ENCODE peak calls at places on chromosomes 7 and 10, in eight cellular contexts. E, I, H, C, F, R, S and V are unnamed samples.

GRCh38 chr10:70984986-70985719 is 96.8 kb upstream of the PCBD1 start:
- DNase-seq in E (no peak), I (no peak), H (no peak), C (no peak), F (no peak), R (no peak), S (no peak), V (no peak)

GRCh38 chr7:100127866-100128601 is 1.3 kb downstream of the MBLAC1 start:
- DNase-seq in E (no peak), I (no peak), H (no peak), C (no peak), F (peak), R (no peak), S (peak), V (no peak)

GRCh38 chr10:113004219-113004618 is 54.2 kb downstream of the TCF7L2 start:
- DNase-seq in E (no peak), I (no peak), H (no peak), C (no peak), F (no peak), R (no peak), S (no peak), V (no peak)

GRCh38 chr7:134320201-134320600 is 3.5 kb upstream of the SLC35B4 start:
- DNase-seq in E (no peak), I (no peak), H (no peak), C (no peak), F (no peak), R (no peak), S (no peak), V (no peak)

GRCh38 chr7:112500619-112501018 is 19.8 kb downstream of the LSMEM1 start:
- DNase-seq in E (no peak), I (no peak), H (no peak), C (no peak), F (peak), R (peak), S (no peak), V (no peak)

GRCh38 chr7:71145906-71146901 is 14.3 kb downstream of the GALNT17 start:
- DNase-seq in E (no peak), I (no peak), H (no peak), C (no peak), F (no peak), R (no peak), S (no peak), V (no peak)

GRCh38 chr7:89623018-89623672 is 531.1 kb upstream of the STEAP1 start:
- DNase-seq in E (peak), I (peak), H (peak), C (no peak), F (peak), R (peak), S (peak), V (peak)

GRCh38 chr7:88314092-88314491 is 7.4 kb upstream of the STEAP4 start:
- DNase-seq in E (no peak), I (peak), H (no peak), C (no peak), F (peak), R (no peak), S (no peak), V (no peak)

GRCh38 chr10:76651148-76651547 is 986.5 kb downstream of the KCNMA1 start:
- DNase-seq in E (no peak), I (no peak), H (no peak), C (no peak), F (no peak), R (no peak), S (no peak), V (no peak)

GRCh38 chr7:142808802-142809583 is 38.2 kb downstream of the PRSS2 start:
- DNase-seq in E (no peak), I (peak), H (no peak), C (peak), F (no peak), R (no peak), S (no peak), V (no peak)

GRCh38 chr7:90766814-90767564 is 170.9 kb downstream of the CDK14 start:
- DNase-seq in E (no peak), I (no peak), H (peak), C (no peak), F (peak), R (peak), S (no peak), V (no peak)

GRCh38 chr7:80622531-80622930 is 15.9 kb upstream of the CD36 start:
- DNase-seq in E (no peak), I (no peak), H (no peak), C (no peak), F (peak), R (no peak), S (no peak), V (no peak)

GRCh38 chr7:47518827-47519226 is 63.1 kb downstream of the TNS3 start:
- DNase-seq in E (no peak), I (no peak), H (no peak), C (no peak), F (no peak), R (no peak), S (no peak), V (no peak)

GRCh38 chr7:101198476-101198875 is 2.4 kb downstream of the MOGAT3 start:
- DNase-seq in E (no peak), I (no peak), H (no peak), C (no peak), F (no peak), R (no peak), S (no peak), V (no peak)

GRCh38 chr7:30717181-30717580 is 34.8 kb upstream of the INMT start:
- DNase-seq in E (no peak), I (no peak), H (no peak), C (no peak), F (no peak), R (peak), S (no peak), V (no peak)

GRCh38 chr7:98872328-98872924 is 2.6 kb upstream of the TMEM130 start:
- DNase-seq in E (no peak), I (no peak), H (no peak), C (no peak), F (peak), R (peak), S (no peak), V (no peak)

GRCh38 chr7:85023066-85023687 is 163.7 kb downstream of the SEMA3D start:
- DNase-seq in E (no peak), I (peak), H (peak), C (peak), F (peak), R (peak), S (peak), V (peak)

GRCh38 chr7:16223963-16224707 is 197.2 kb downstream of the CRPPA start:
- DNase-seq in E (no peak), I (no peak), H (no peak), C (no peak), F (no peak), R (no peak), S (no peak), V (peak)

GRCh38 chr7:30813466-30813865 is 42.2 kb downstream of the MINDY4 start:
- DNase-seq in E (no peak), I (no peak), H (no peak), C (no peak), F (no peak), R (no peak), S (no peak), V (no peak)

GRCh38 chr7:2517004-2517403 is 2.6 kb upstream of the LFNG start:
- DNase-seq in E (no peak), I (no peak), H (no peak), C (no peak), F (peak), R (no peak), S (no peak), V (no peak)

GRCh38 chr7:105800849-105801534 is 75.4 kb downstream of the ATXN7L1 start:
- DNase-seq in E (no peak), I (no peak), H (no peak), C (no peak), F (no peak), R (no peak), S (no peak), V (no peak)

GRCh38 chr7:16026253-16027020 is 340.0 kb upstream of the MEOX2 start:
- DNase-seq in E (no peak), I (no peak), H (no peak), C (no peak), F (peak), R (no peak), S (no peak), V (no peak)

GRCh38 chr10:62073429-62073828 is 171.9 kb downstream of the ARID5B start:
- DNase-seq in E (no peak), I (no peak), H (no peak), C (no peak), F (no peak), R (no peak), S (no peak), V (no peak)

GRCh38 chr10:133128126-133129081 is 31.6 kb upstream of the KNDC1 start:
- DNase-seq in E (no peak), I (no peak), H (peak), C (no peak), F (no peak), R (no peak), S (no peak), V (no peak)

GRCh38 chr10:89224697-89225443 is 17.8 kb upstream of the CH25H start:
- DNase-seq in E (no peak), I (no peak), H (no peak), C (no peak), F (peak), R (no peak), S (peak), V (no peak)

GRCh38 chr10:79111427-79111826 is 42.7 kb downstream of the ZMIZ1 start:
- DNase-seq in E (no peak), I (no peak), H (peak), C (no peak), F (no peak), R (peak), S (no peak), V (no peak)

GRCh38 chr7:149422914-149423285 is 38.0 kb downstream of the ZNF777 start:
- DNase-seq in E (no peak), I (no peak), H (peak), C (peak), F (no peak), R (no peak), S (peak), V (no peak)

GRCh38 chr10:98030093-98030821 is at the start of gene CRTAC1:
- DNase-seq in E (no peak), I (no peak), H (peak), C (peak), F (no peak), R (peak), S (peak), V (no peak)